ENCODE peak calls at places on chromosomes 6 and 20, in six cellular contexts. E is suprapubic skin, N is breast epithelium, I is tibial artery, G is left ventricle myocardium inferior, H is neural progenitor cell. Y is an unnamed sample.
A peak's percentile ranks its signal among the peaks of the same experiment; 100 is the strongest.

GRCh38 chr20:58310291-58310782 is 822 bp downstream of the RAB22A start:
- DNase-seq in E (no peak), N (no peak), I (no peak), G (no peak), H (no peak), Y (no peak)

GRCh38 chr6:34934516-34934915 is 45.5 kb downstream of the ANKS1A start:
- DNase-seq in E (peak; percentile 78), N (peak; percentile 70), I (peak; percentile 89), G (peak; percentile 88), H (no peak), Y (peak; percentile 92)

GRCh38 chr6:21753571-21754108 is 160.1 kb downstream of the SOX4 start:
- DNase-seq in E (no peak), N (no peak), I (no peak), G (no peak), H (no peak), Y (no peak)

GRCh38 chr6:134317471-134318131 is at the start of gene SGK1:
- DNase-seq in E (no peak), N (peak; percentile 26), I (no peak), G (no peak), H (peak; percentile 56), Y (no peak)

GRCh38 chr20:34954905-34955231 is 738 bp downstream of the GSS start:
- DNase-seq in E (no peak), N (no peak), I (no peak), G (no peak), H (no peak), Y (peak; percentile 66)

GRCh38 chr20:61927193-61927825 is 138.4 kb downstream of the TAF4 start:
- DNase-seq in E (no peak), N (no peak), I (peak; percentile 61), G (no peak), H (no peak), Y (no peak)

GRCh38 chr6:96562886-96563285 is at the start of gene FHL5:
- DNase-seq in E (no peak), N (no peak), I (no peak), G (no peak), H (no peak), Y (no peak)

GRCh38 chr6:7979831-7980230 is 69.2 kb upstream of the TXNDC5 start:
- DNase-seq in E (no peak), N (no peak), I (no peak), G (no peak), H (no peak), Y (no peak)

GRCh38 chr20:34995192-34995591 is 39.5 kb downstream of the MYH7B start:
- DNase-seq in E (no peak), N (peak; percentile 75), I (no peak), G (no peak), H (no peak), Y (no peak)

GRCh38 chr20:46695888-46696287 is 6.6 kb upstream of the TP53RK start:
- DNase-seq in E (no peak), N (no peak), I (no peak), G (no peak), H (no peak), Y (no peak)

GRCh38 chr6:169695131-169695530 is 6.7 kb downstream of the WDR27 start:
- DNase-seq in E (no peak), N (no peak), I (no peak), G (no peak), H (no peak), Y (no peak)

GRCh38 chr20:56872620-56873458 is 243.7 kb downstream of the TFAP2C start:
- DNase-seq in E (no peak), N (no peak), I (no peak), G (no peak), H (no peak), Y (no peak)

GRCh38 chr6:160226118-160226541 is 32.5 kb downstream of the SLC22A2 start:
- DNase-seq in E (no peak), N (no peak), I (no peak), G (no peak), H (no peak), Y (no peak)

GRCh38 chr6:44126320-44127149 is 717 bp downstream of the MRPL14 start:
- DNase-seq in E (peak; percentile 77), N (peak; percentile 25), I (peak; percentile 74), G (peak; percentile 30), H (peak; percentile 85), Y (peak; percentile 66)

GRCh38 chr6:161417712-161418457 is 144.0 kb upstream of the AGPAT4 start:
- DNase-seq in E (no peak), N (no peak), I (no peak), G (peak; percentile 46), H (peak; percentile 50), Y (no peak)

GRCh38 chr6:111765681-111766523 is 107.3 kb downstream of the FYN start:
- DNase-seq in E (no peak), N (no peak), I (no peak), G (no peak), H (no peak), Y (no peak)

GRCh38 chr20:10660661-10661060 is 13.1 kb downstream of the JAG1 start:
- DNase-seq in E (no peak), N (no peak), I (peak; percentile 87), G (no peak), H (no peak), Y (peak; percentile 61)

GRCh38 chr6:162973975-162974374 is 246.2 kb downstream of the PACRG start:
- DNase-seq in E (no peak), N (no peak), I (no peak), G (no peak), H (no peak), Y (no peak)

GRCh38 chr6:150252714-150253444 is 110.0 kb downstream of the PPP1R14C start:
- DNase-seq in E (no peak), N (no peak), I (no peak), G (no peak), H (no peak), Y (no peak)

GRCh38 chr6:150966786-150967185 is 101.3 kb downstream of the MTHFD1L start:
- DNase-seq in E (no peak), N (no peak), I (no peak), G (no peak), H (no peak), Y (no peak)

GRCh38 chr20:48357714-48358113 is 470.1 kb downstream of the PREX1 start:
- DNase-seq in E (no peak), N (no peak), I (no peak), G (no peak), H (no peak), Y (no peak)

GRCh38 chr20:48358176-48358575 is 469.6 kb downstream of the PREX1 start:
- DNase-seq in E (no peak), N (no peak), I (no peak), G (no peak), H (no peak), Y (no peak)

GRCh38 chr20:48364055-48364454 is 463.7 kb downstream of the PREX1 start:
- DNase-seq in E (no peak), N (no peak), I (no peak), G (no peak), H (no peak), Y (no peak)

GRCh38 chr20:48360338-48360698 is 467.5 kb downstream of the PREX1 start:
- DNase-seq in E (no peak), N (no peak), I (no peak), G (no peak), H (no peak), Y (no peak)

GRCh38 chr20:48359692-48360337 is 468.0 kb downstream of the PREX1 start:
- DNase-seq in E (no peak), N (no peak), I (no peak), G (no peak), H (no peak), Y (no peak)
- H3K27ac ChIP-seq in E (no peak overlapping the region), N (no peak overlapping the region), I (no peak overlapping the region), G (no peak overlapping the region), H (no peak overlapping the region), Y (no peak overlapping the region)

GRCh38 chr20:50415516-50416268 is 94.5 kb upstream of the PTPN1 start:
- DNase-seq in E (peak; percentile 99), N (peak; percentile 99), I (peak; percentile 100), G (peak; percentile 100), H (peak; percentile 38), Y (peak; percentile 100)
- H3K4me1 ChIP-seq in E (peaks cover 29% of the 10 kb centered on the region), N (peaks cover 21% of the 10 kb centered on the region), I (peaks cover 29% of the 10 kb centered on the region), G (peaks cover 40% of the 10 kb centered on the region), H (peaks cover 19% of the 10 kb centered on the region), Y (peaks cover 34% of the 10 kb centered on the region)

DNA sequence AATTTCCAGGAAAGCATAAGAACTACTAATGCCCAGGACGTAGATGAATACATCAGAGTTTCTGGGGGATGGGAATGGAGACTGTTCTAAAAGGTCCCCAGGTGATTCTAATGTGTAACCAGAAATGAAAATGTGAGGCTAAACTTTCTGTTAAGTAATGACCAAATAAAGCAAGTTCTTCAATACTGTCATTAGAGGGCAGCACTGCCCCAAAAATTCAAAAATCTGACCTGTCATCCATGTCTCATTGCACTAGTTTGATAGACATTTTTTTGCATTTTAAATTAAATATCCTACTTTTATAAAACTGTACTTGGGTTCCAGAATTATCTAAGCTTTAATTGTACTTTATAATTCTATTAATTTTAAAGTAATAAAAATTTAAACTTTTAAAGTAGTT is 94.9 kb downstream of the RFX6 start:
- DNase-seq in E (no peak), N (no peak), I (no peak), G (no peak), H (peak; percentile 56), Y (no peak)
- TF ChIP-seq CTCF in E (peak; percentile 52), N (peak; percentile 38), I (peak; percentile 13), G (peak; percentile 66), H (peak; percentile 80), Y (peak; percentile 48)

DNA sequence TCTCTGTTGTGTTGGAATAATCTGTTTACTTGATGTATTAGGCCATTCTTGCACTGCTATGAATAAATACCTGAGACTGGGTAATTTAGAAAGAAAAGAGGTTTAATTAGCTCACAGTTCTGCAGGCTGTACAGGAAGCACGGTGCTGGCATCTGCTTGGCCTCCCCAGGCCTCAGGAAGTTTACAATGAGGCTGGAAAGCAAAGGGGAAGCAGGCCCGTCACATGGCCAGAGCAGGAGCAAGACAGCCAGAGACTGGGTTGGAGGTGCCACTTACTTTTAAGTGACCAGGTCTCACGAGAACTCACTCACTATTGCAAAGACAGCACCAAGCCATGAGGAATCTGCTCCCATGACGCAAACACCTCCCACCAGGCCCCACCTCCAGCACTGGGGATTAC is 50.6 kb upstream of the FUCA2 start:
- DNase-seq in E (no peak), N (no peak), I (no peak), G (no peak), H (no peak), Y (no peak)
- H3K27ac ChIP-seq in E (no peak overlapping the region), N (no peak overlapping the region), I (no peak overlapping the region), G (no peak overlapping the region), H (no peak overlapping the region), Y (no peak overlapping the region)

GRCh38 chr6:15259766-15260098 is 13.9 kb downstream of the JARID2 start:
- DNase-seq in E (no peak), N (no peak), I (no peak), G (no peak), H (no peak), Y (no peak)
- H3K4me1 ChIP-seq in E (peaks cover 56% of the 10 kb centered on the region), N (peaks cover 1% of the 10 kb centered on the region), I (peaks cover 31% of the 10 kb centered on the region), G (peaks cover 83% of the 10 kb centered on the region), H (peaks cover 31% of the 10 kb centered on the region), Y (no peaks in the 10 kb centered on the region)

DNA sequence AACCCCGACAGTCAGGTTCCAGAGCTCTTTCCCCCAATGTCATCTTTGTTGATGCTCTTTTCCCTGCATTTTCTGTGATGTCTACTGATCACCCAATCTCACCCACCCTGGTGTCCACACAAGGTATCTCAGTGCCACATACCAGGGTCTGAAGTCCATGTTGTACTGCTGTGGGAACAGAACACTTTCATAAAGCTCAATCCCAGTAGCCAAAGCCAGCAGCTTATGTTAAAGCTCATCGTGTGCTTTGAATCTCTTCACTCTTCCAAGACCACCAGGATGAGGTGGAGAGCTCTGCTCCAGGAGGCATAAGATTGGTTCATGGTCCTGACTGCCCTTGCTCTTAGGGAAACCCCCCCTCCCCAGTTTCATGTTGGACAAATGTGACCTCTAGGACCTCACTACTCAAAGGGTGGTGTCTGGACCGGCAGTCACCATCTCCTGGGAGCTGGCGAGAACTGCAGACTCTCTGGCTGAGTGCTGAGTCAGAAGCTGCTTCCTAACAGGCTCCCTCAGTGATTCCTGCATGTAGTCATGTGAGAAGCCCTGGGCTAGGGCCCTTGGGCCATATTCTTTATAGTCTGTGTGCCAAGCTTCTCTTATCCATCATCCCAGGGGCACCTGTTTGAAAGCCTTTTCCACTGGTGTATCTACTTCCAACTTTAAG is 13.4 kb upstream of the CPNE5 start:
- DNase-seq in E (peak; percentile 57), N (no peak), I (peak; percentile 73), G (no peak), H (no peak), Y (peak; percentile 77)
- TF ChIP-seq CTCF in E (no peak), N (no peak), I (no peak), G (no peak), H (no peak), Y (no peak)

Y was measured in right atrium auricular region.